ENCODE peak calls at places on chromosome 10, in five cellular contexts. C, B, W, M and E are unnamed samples.
A peak's percentile ranks its signal among the peaks of the same experiment; 100 is the strongest.

GRCh38 chr10:35335718-35336083 is 608 bp upstream of the CCNY start:
- DNase-seq in C (no peak), B (peak; percentile 79), W (no peak), M (no peak), E (peak; percentile 56)

GRCh38 chr10:87642486-87642885 is 17.2 kb upstream of the PAPSS2 start:
- DNase-seq in C (no peak), B (no peak), W (no peak), M (no peak), E (no peak)

GRCh38 chr10:6766480-6766879 is 186.4 kb upstream of the PRKCQ start:
- DNase-seq in C (no peak), B (no peak), W (no peak), M (no peak), E (no peak)

GRCh38 chr10:128852449-128852848 is 614.6 kb upstream of the MGMT start:
- DNase-seq in C (no peak), B (no peak), W (no peak), M (no peak), E (no peak)

GRCh38 chr10:68053553-68053952 is 21.5 kb downstream of the HERC4 start:
- DNase-seq in C (no peak), B (no peak), W (no peak), M (no peak), E (no peak)

GRCh38 chr10:133325392-133325760 is 11.3 kb downstream of the CALY start:
- DNase-seq in C (no peak), B (peak; percentile 66), W (no peak), M (no peak), E (no peak)

GRCh38 chr10:93915603-93916002 is 21.8 kb downstream of the SLC35G1 start:
- DNase-seq in C (no peak), B (no peak), W (no peak), M (no peak), E (no peak)

GRCh38 chr10:71970331-71970730 is 6.1 kb downstream of the CHST3 start:
- DNase-seq in C (peak; percentile 40), B (no peak), W (no peak), M (peak; percentile 62), E (no peak)

GRCh38 chr10:15879058-15879457 is 18.8 kb upstream of the MINDY3 start:
- DNase-seq in C (no peak), B (no peak), W (no peak), M (peak; percentile 50), E (peak; percentile 18)

GRCh38 chr10:6145414-6145978 is 56.7 kb downstream of the RBM17 start:
- DNase-seq in C (no peak), B (peak; percentile 86), W (no peak), M (no peak), E (no peak)

GRCh38 chr10:47022311-47023131 is 111.3 kb downstream of the PTPN20 start:
- DNase-seq in C (no peak), B (peak; percentile 78), W (no peak), M (no peak), E (no peak)

GRCh38 chr10:42380926-42381547 is 257.3 kb downstream of the ZNF33B start:
- DNase-seq in C (no peak), B (no peak), W (no peak), M (no peak), E (no peak)
- H3K4me3 ChIP-seq in C (no peak overlapping the region), B (no peak overlapping the region), W (no peak overlapping the region), M (no peak overlapping the region), E (no peak overlapping the region)

DNA sequence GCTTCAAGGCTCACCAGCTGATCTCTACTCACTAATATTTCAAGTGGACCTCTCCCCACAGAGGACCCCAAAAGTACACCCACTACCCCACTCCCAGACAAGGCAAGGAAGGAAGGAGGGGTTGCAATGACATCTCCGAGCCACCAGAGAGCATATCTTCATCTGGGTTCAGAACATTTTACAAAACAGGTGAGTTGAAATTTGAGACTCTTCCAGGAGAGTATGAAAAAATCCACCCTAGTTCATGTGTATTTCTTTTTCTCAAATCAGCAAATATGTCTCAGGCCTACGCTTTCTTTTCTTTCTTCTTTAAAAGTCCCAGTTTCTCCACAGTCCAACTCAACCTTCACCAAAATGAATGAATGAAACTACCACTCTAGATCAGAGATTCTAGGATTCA is 61.9 kb downstream of the SGMS1 start:
- DNase-seq in C (no peak), B (no peak), W (no peak), M (peak; percentile 14), E (peak; percentile 31)
- TF ChIP-seq CTCF in C (peak; percentile 42), B (peak; percentile 47), W (peak; percentile 59), M (peak; percentile 55), E (peak; percentile 56)

DNA sequence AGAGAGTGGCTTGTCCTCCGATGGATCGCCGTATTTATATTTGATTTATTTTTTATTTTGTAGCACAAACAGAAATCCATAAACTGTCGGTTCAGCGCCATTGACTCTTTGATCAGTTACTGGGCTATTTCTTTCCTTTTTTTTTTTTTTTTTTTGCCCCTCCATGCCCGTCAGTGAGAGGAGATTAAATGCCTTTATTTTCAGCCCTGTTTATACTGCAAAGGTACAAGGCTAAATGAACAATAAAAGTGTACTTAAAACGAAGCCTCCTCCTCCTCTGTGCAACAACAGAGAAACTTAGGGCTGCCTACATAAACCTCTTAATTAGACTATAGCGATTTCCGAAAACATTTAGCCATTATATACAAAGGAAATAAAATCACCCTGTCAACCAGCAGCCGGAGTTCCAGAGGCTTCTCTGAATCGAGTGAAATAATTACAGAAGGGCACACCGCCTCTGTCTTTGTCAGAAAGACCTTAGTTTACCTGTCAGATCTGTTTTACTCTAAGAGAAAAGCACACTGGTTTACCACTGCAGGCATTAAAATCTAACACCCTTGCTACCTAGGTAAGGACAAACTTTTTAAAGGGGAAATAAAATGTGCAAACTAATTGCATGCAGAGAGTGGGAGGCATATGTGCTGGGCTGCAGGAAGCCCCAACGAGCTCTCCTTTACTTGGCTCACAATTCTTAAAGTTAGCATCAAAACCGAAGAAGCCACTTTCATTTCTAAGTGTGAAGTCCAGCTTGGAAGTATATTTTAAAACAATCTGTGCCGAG is 3.4 kb downstream of the EBF3 start:
- DNase-seq in C (no peak), B (no peak), W (no peak), M (no peak), E (no peak)
- H3K4me3 ChIP-seq in C (no peak overlapping the region), B (no peak overlapping the region), W (peak overlapping the region; percentile 75), M (no peak overlapping the region), E (no peak overlapping the region)

GRCh38 chr10:9766762-9767161 is 1250.9 kb upstream of the CELF2 start:
- DNase-seq in C (no peak), B (no peak), W (no peak), M (no peak), E (no peak)
- TF ChIP-seq CTCF in C (no peak), B (no peak), W (no peak), M (no peak), E (no peak)

DNA sequence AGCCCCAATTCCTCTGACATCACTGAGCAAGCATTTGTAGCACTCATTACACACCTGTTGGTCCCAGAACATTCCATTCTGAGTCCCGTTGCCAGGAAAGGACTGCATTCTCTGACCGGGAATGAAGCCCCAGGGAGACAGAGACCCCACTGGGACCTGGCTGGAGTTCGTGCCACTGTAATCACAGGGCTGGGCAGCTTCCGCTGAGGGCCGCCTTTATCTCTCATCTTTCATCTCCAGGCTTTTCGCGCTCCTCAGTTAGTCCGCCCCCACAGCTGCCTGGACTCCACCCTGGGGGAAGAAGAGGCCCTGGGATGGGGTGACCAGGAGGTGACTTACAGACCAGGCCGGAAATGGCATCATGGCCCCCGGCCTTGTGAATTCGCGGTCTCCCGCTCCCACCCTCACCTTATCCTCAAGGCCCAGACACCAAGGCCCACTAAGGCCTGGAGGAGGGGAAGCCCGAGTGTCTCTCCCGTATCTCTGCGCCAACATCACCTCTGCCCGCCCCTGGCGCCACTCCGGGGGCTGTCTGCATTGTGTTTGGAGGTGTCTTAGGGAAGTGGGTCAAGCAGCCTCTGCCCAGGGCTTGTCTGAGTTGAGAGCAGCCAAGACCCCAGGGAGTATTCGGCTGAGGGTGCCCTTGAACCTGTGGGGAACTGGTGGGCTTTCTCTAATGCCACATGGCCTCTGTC is 75.4 kb downstream of the PROSER2 start:
- DNase-seq in C (peak; percentile 87), B (peak; percentile 81), W (no peak), M (no peak), E (no peak)
- H3K4me3 ChIP-seq in C (no peak overlapping the region), B (no peak overlapping the region), W (no peak overlapping the region), M (no peak overlapping the region), E (no peak overlapping the region)

GRCh38 chr10:79142522-79143309 is 74.0 kb downstream of the ZMIZ1 start:
- DNase-seq in C (no peak), B (no peak), W (no peak), M (no peak), E (no peak)
- TF ChIP-seq CTCF in C (no peak), B (no peak), W (no peak), M (peak; percentile 19), E (no peak)

GRCh38 chr10:61662794-61663259 is at the start of gene CABCOCO1:
- DNase-seq in C (peak; percentile 65), B (peak; percentile 89), W (peak; percentile 63), M (peak; percentile 72), E (no peak)

GRCh38 chr10:61669161-61669755 is 6.5 kb downstream of the CABCOCO1 start:
- DNase-seq in C (no peak), B (no peak), W (no peak), M (no peak), E (no peak)

GRCh38 chr10:61664985-61665384 is 2.3 kb downstream of the CABCOCO1 start:
- DNase-seq in C (no peak), B (no peak), W (no peak), M (no peak), E (no peak)

GRCh38 chr10:61663466-61663865 is 737 bp downstream of the CABCOCO1 start:
- DNase-seq in C (no peak), B (no peak), W (no peak), M (no peak), E (no peak)
- H3K4me3 ChIP-seq in C (no peak overlapping the region), B (peak overlapping the region; percentile 49), W (peak overlapping the region; percentile 67), M (peak overlapping the region; percentile 56), E (no peak overlapping the region)